ENCODE peak calls at places on chromosome 7, in five cellular contexts. L is IMR-90, K is psoas muscle, Y is heart right ventricle, Z is fibroblast of lung. G is an unnamed sample.

GRCh38 chr7:47669178-47669878 is 87.4 kb upstream of the TNS3 start:
- DNase-seq in L (peak; percentile 96), K (peak; percentile 80), Y (peak; percentile 69), Z (peak; percentile 99), G (no peak)

GRCh38 chr7:155228459-155228845 is 69.2 kb upstream of the INSIG1 start:
- DNase-seq in L (peak; percentile 45), K (no peak), Y (no peak), Z (peak; percentile 28), G (no peak)

GRCh38 chr7:157497367-157497743 is 160.6 kb downstream of the DNAJB6 start:
- DNase-seq in L (no peak), K (peak; percentile 26), Y (no peak), Z (no peak), G (no peak)

GRCh38 chr7:101598981-101599681 is 30.0 kb downstream of the MYL10 start:
- DNase-seq in L (no peak), K (no peak), Y (no peak), Z (peak; percentile 12), G (no peak)

GRCh38 chr7:101815826-101816488 is 1.5 kb upstream of the CUX1 start:
- DNase-seq in L (peak; percentile 79), K (peak; percentile 87), Y (peak; percentile 74), Z (peak; percentile 80), G (no peak)

GRCh38 chr7:98329974-98330373 is 48.5 kb downstream of the BRI3 start:
- DNase-seq in L (peak; percentile 72), K (no peak), Y (no peak), Z (no peak), G (no peak)

GRCh38 chr7:103148131-103148993 is 537 bp downstream of the NAPEPLD start:
- DNase-seq in L (no peak), K (no peak), Y (no peak), Z (peak; percentile 9), G (no peak)

GRCh38 chr7:1093916-1094508 is 6.1 kb downstream of the GPER1 start:
- DNase-seq in L (no peak), K (no peak), Y (no peak), Z (no peak), G (no peak)

GRCh38 chr7:139767561-139767982 is 10.2 kb downstream of the HIPK2 start:
- DNase-seq in L (no peak), K (no peak), Y (no peak), Z (peak; percentile 45), G (no peak)

GRCh38 chr7:99469381-99470065 is 3.2 kb upstream of the ZNF789 start:
- DNase-seq in L (no peak), K (peak; percentile 32), Y (no peak), Z (no peak), G (no peak)

GRCh38 chr7:80047856-80048459 is 86.7 kb upstream of the GNAI1 start:
- DNase-seq in L (peak; percentile 34), K (no peak), Y (no peak), Z (peak; percentile 44), G (no peak)

GRCh38 chr7:106418094-106418493 is 133.3 kb upstream of the NAMPT start:
- DNase-seq in L (peak; percentile 14), K (no peak), Y (no peak), Z (peak; percentile 85), G (no peak)

GRCh38 chr7:47400741-47401206 is 181.1 kb downstream of the TNS3 start:
- DNase-seq in L (no peak), K (peak; percentile 34), Y (no peak), Z (no peak), G (no peak)

GRCh38 chr7:17307558-17307957 is 9.1 kb downstream of the AHR start:
- DNase-seq in L (peak; percentile 7), K (no peak), Y (no peak), Z (peak; percentile 40), G (no peak)
- H3K4me3 ChIP-seq in L (no peak overlapping the region), K (no peak overlapping the region), Y (no peak overlapping the region), Z (peak overlapping the region; percentile 34), G (no peak overlapping the region)

DNA sequence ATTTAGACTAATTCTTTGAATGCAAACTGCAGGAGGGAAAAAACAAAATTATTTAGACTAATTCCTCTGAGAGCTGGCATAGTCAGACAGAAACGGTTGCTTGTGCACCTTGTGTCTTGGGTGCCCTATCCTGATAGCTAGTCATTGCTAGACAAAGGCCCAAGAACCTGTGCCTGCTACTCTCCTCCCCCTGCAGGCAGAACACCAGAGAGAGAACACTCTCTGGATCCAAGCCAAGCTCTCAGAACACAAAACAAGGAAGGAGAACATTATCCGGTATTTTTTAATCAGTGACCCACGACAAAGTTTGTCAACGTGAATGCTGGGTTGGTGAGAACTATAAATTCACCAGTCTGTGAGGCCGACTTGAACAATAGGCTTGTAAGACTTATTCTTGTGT is 18.9 kb upstream of the PPP1R9A start:
- DNase-seq in L (no peak), K (no peak), Y (peak; percentile 46), Z (peak; percentile 14), G (no peak)
- TF ChIP-seq CTCF in L (no peak), K (no peak), Y (peak; percentile 37), Z (no peak), G (no peak)

GRCh38 chr7:135801045-135801693 is 52.6 kb upstream of the FAM180A start:
- DNase-seq in L (peak; percentile 74), K (no peak), Y (peak; percentile 50), Z (peak; percentile 83), G (peak; percentile 5)

GRCh38 chr7:135802697-135803096 is 54.1 kb upstream of the FAM180A start:
- DNase-seq in L (peak; percentile 14), K (no peak), Y (no peak), Z (peak; percentile 18), G (no peak)

GRCh38 chr7:135799881-135800280 is 51.3 kb upstream of the FAM180A start:
- DNase-seq in L (no peak), K (no peak), Y (no peak), Z (no peak), G (no peak)

GRCh38 chr7:135801877-135802276 is 53.3 kb upstream of the FAM180A start:
- DNase-seq in L (no peak), K (no peak), Y (no peak), Z (no peak), G (no peak)

DNA sequence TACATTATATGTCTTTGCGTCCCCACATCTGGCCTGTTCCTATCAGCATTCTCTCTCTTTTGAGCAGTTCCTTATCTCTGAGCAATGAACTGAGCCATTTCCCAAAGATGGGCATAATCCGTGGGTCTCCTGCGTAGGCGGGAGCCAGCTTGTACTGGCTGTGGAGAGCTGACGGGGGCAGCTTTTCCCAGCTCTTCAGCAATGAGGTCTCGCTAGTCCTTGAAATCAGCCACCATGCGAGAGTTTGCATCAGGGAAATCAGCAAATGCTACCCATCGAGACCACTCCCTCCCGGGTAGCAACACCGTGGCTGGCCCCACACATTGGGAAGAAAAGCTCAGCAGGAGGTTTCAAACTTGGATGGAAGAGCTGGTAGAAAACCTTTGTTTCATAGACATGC is 51.9 kb upstream of the FAM180A start:
- DNase-seq in L (no peak), K (no peak), Y (no peak), Z (no peak), G (no peak)
- H3K4me3 ChIP-seq in L (no peak overlapping the region), K (no peak overlapping the region), Y (no peak overlapping the region), Z (no peak overlapping the region), G (no peak overlapping the region)

GRCh38 chr7:45069444-45070253 is 19.1 kb downstream of the NACAD start:
- DNase-seq in L (no peak), K (no peak), Y (no peak), Z (no peak), G (no peak)
- TF ChIP-seq CTCF in L (no peak), K (no peak), Y (no peak), Z (no peak), G (no peak)

DNA sequence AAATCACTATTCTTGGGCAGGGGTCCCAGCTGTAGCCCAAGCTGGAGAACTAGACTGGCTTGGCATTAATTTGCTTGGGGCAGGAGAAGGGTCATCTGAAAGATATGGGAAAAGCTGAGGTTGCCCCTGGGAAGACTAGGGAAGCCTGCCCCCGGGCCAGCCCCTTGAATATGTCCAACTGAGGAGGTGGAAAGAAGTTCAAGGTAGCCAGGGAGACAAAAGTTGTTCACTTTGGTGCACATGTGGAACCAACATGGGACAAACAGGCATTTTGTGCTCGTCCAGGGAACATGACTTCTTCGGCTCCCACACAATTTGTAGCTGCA is 1.4 kb upstream of the LRRC61 start:
- DNase-seq in L (no peak), K (no peak), Y (no peak), Z (no peak), G (no peak)
- H3K4me3 ChIP-seq in L (no peak overlapping the region), K (no peak overlapping the region), Y (no peak overlapping the region), Z (no peak overlapping the region), G (no peak overlapping the region)

DNA sequence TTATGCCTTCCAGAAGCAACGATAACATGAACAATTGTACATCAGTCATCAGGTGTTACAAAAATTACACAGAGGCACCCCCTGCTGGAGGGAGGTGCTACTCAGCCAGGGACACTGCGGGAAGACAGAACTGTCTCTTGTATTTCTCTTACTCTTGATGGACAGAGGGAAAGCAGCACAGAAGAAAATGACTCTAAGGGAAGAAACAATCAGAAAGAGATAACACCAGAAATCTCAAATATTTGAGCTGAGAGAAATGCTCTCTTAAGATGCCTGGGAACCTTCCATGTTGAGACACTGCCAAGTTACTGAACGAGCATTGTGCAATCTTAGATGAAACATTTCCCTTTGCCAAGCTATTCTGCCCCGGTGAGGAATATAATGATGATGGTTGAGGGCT is 227.6 kb upstream of the NPSR1 start:
- DNase-seq in L (peak; percentile 44), K (no peak), Y (peak; percentile 23), Z (peak; percentile 48), G (peak; percentile 23)
- TF ChIP-seq CTCF in L (peak; percentile 20), K (no peak), Y (peak; percentile 43), Z (peak; percentile 9), G (peak; percentile 44)

DNA sequence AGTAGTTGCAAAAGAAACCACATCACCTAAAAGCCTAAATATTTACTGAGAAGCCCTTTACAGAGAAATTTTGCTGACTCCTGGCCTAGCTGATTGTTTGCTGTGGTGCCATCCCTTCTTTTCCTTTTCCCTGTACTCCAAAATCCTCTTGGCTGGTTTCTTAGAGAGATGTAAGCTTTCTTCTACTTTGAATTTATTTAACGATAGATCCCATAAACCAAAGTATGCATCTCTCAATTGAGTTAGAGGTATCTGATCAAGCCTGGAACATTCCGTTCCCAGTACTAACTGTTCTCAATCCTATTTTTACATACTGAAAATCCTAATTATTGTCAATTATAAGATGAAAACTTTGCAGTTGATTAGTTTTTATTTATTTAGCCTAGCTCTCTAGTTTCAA is 6.3 kb downstream of the TMEM60 start:
- DNase-seq in L (no peak), K (no peak), Y (no peak), Z (no peak), G (no peak)
- H3K4me3 ChIP-seq in L (no peak overlapping the region), K (no peak overlapping the region), Y (no peak overlapping the region), Z (no peak overlapping the region), G (no peak overlapping the region)